ENCODE peak calls at places on chromosomes 4 and X, in four cellular contexts. One of them, this sample, is unnamed.

GRCh38 chrX:154019061-154019621 is 561 bp downstream of the IRAK1 start:
- DNase-seq in HCT116: no peak
- DNase-seq in HepG2: no peak
- DNase-seq in K562: peak
- DNase-seq in this sample: no peak

GRCh38 chrX:150642421-150642820 is 50.8 kb upstream of the MTMR1 start:
- DNase-seq in HCT116: no peak
- DNase-seq in HepG2: no peak
- DNase-seq in K562: no peak
- DNase-seq in this sample: no peak

GRCh38 chr4:184265566-184266351 is 48.1 kb upstream of the ENPP6 start:
- DNase-seq in HCT116: peak
- DNase-seq in HepG2: no peak
- DNase-seq in K562: peak
- DNase-seq in this sample: no peak

GRCh38 chrX:47507204-47507878 is 24.3 kb upstream of the ZNF41 start:
- DNase-seq in HCT116: no peak
- DNase-seq in HepG2: no peak
- DNase-seq in K562: no peak
- DNase-seq in this sample: no peak

GRCh38 chr4:153916273-153916755 is 127.4 kb upstream of the SFRP2 start:
- DNase-seq in HCT116: no peak
- DNase-seq in HepG2: no peak
- DNase-seq in K562: no peak
- DNase-seq in this sample: no peak

GRCh38 chr4:169221662-169222061 is 49.1 kb downstream of the SH3RF1 start:
- DNase-seq in HCT116: no peak
- DNase-seq in HepG2: no peak
- DNase-seq in K562: no peak
- DNase-seq in this sample: no peak

GRCh38 chr4:175413561-175413960 is 398.5 kb downstream of the GPM6A start:
- DNase-seq in HCT116: no peak
- DNase-seq in HepG2: no peak
- DNase-seq in K562: no peak
- DNase-seq in this sample: no peak

GRCh38 chrX:15072259-15072658 is 197.6 kb downstream of the ASB9 start:
- DNase-seq in HCT116: no peak
- DNase-seq in HepG2: no peak
- DNase-seq in K562: no peak
- DNase-seq in this sample: no peak

GRCh38 chr4:64727960-64728359 is 318.7 kb upstream of the TECRL start:
- DNase-seq in HCT116: no peak
- DNase-seq in HepG2: no peak
- DNase-seq in K562: no peak
- DNase-seq in this sample: peak

GRCh38 chr4:33104190-33104773 is 2384.1 kb downstream of the PCDH7 start:
- DNase-seq in HCT116: no peak
- DNase-seq in HepG2: no peak
- DNase-seq in K562: no peak
- DNase-seq in this sample: no peak

GRCh38 chrX:106615041-106615440 is 3.3 kb downstream of the RADX start:
- DNase-seq in HCT116: no peak
- DNase-seq in HepG2: no peak
- DNase-seq in K562: no peak
- DNase-seq in this sample: no peak

GRCh38 chr4:77911842-77912450 is 49.3 kb downstream of the MRPL1 start:
- DNase-seq in HCT116: no peak
- DNase-seq in HepG2: no peak
- DNase-seq in K562: no peak
- DNase-seq in this sample: no peak

GRCh38 chr4:137531951-137532868 is at the start of gene PCDH18:
- DNase-seq in HCT116: no peak
- DNase-seq in HepG2: no peak
- DNase-seq in K562: no peak
- DNase-seq in this sample: peak

GRCh38 chr4:153409412-153409811 is 56.7 kb upstream of the TMEM131L start:
- DNase-seq in HCT116: no peak
- DNase-seq in HepG2: no peak
- DNase-seq in K562: peak
- DNase-seq in this sample: no peak

GRCh38 chr4:147543039-147543438 is 62.1 kb downstream of the EDNRA start:
- DNase-seq in HCT116: no peak
- DNase-seq in HepG2: no peak
- DNase-seq in K562: no peak
- DNase-seq in this sample: no peak

GRCh38 chrX:123773258-123773978 is 40.6 kb upstream of the THOC2 start:
- DNase-seq in HCT116: no peak
- DNase-seq in HepG2: no peak
- DNase-seq in K562: no peak
- DNase-seq in this sample: no peak

GRCh38 chr4:54065282-54066087 is 1.1 kb upstream of the CHIC2 start:
- DNase-seq in HCT116: no peak
- DNase-seq in HepG2: no peak
- DNase-seq in K562: no peak
- DNase-seq in this sample: no peak

GRCh38 chrX:16643160-16643559 is 6.8 kb upstream of the S100G start:
- DNase-seq in HCT116: no peak
- DNase-seq in HepG2: no peak
- DNase-seq in K562: no peak
- DNase-seq in this sample: no peak

GRCh38 chr4:140116442-140117104 is 37.4 kb downstream of the MAML3 start:
- DNase-seq in HCT116: no peak
- DNase-seq in HepG2: no peak
- DNase-seq in K562: no peak
- DNase-seq in this sample: no peak

GRCh38 chrX:110440016-110440805 is 81.6 kb downstream of the RTL9 start:
- DNase-seq in HCT116: no peak
- DNase-seq in HepG2: no peak
- DNase-seq in K562: no peak
- DNase-seq in this sample: no peak

GRCh38 chr4:78864405-78865024 is 74.7 kb downstream of the PAQR3 start:
- DNase-seq in HCT116: peak
- DNase-seq in HepG2: peak
- DNase-seq in K562: peak
- DNase-seq in this sample: no peak

GRCh38 chr4:8675383-8675782 is 82.8 kb downstream of the CPZ start:
- DNase-seq in HCT116: no peak
- DNase-seq in HepG2: peak
- DNase-seq in K562: peak
- DNase-seq in this sample: peak

GRCh38 chrX:19758536-19758935 is 128.9 kb downstream of the SH3KBP1 start:
- DNase-seq in HCT116: no peak
- DNase-seq in HepG2: peak
- DNase-seq in K562: no peak
- DNase-seq in this sample: no peak

GRCh38 chr4:174255790-174256189 is 27.7 kb downstream of the FBXO8 start:
- DNase-seq in HCT116: no peak
- DNase-seq in HepG2: no peak
- DNase-seq in K562: no peak
- DNase-seq in this sample: no peak

GRCh38 chr4:129136433-129136832 is 40.5 kb downstream of the C4orf33 start:
- DNase-seq in HCT116: no peak
- DNase-seq in HepG2: no peak
- DNase-seq in K562: no peak
- DNase-seq in this sample: no peak

GRCh38 chrX:71636438-71637252 is 18.3 kb upstream of the CXCR3 start:
- DNase-seq in HCT116: no peak
- DNase-seq in HepG2: no peak
- DNase-seq in K562: no peak
- DNase-seq in this sample: no peak

GRCh38 chr4:107317596-107317995 is 281.5 kb upstream of the DKK2 start:
- DNase-seq in HCT116: no peak
- DNase-seq in HepG2: no peak
- DNase-seq in K562: no peak
- DNase-seq in this sample: no peak

GRCh38 chr4:107318078-107318477 is 282.0 kb upstream of the DKK2 start:
- DNase-seq in HCT116: no peak
- DNase-seq in HepG2: no peak
- DNase-seq in K562: no peak
- DNase-seq in this sample: no peak

GRCh38 chr4:107315584-107315983 is 279.5 kb upstream of the DKK2 start:
- DNase-seq in HCT116: no peak
- DNase-seq in HepG2: no peak
- DNase-seq in K562: no peak
- DNase-seq in this sample: no peak

GRCh38 chr4:107314156-107314555 is 278.0 kb upstream of the DKK2 start:
- DNase-seq in HCT116: no peak
- DNase-seq in HepG2: no peak
- DNase-seq in K562: no peak
- DNase-seq in this sample: no peak

GRCh38 chr4:107312366-107312765 is 276.3 kb upstream of the DKK2 start:
- DNase-seq in HCT116: no peak
- DNase-seq in HepG2: no peak
- DNase-seq in K562: no peak
- DNase-seq in this sample: no peak
- TF ChIP-seq FOSL1 in HCT116: no peak
- TF ChIP-seq FOSL1 in HepG2: no peak
- TF ChIP-seq FOSL1 in K562: no peak
- TF ChIP-seq FOSL1 in this sample: no peak

GRCh38 chr4:125359363-125359762 is 44.6 kb downstream of the FAT4 start:
- DNase-seq in HCT116: no peak
- DNase-seq in HepG2: no peak
- DNase-seq in K562: no peak
- DNase-seq in this sample: no peak
- H3K4me2 ChIP-seq in HCT116: no peak
- H3K4me2 ChIP-seq in HepG2: no peak
- H3K4me2 ChIP-seq in K562: no peak
- H3K4me2 ChIP-seq in this sample: no peak

GRCh38 chr4:17111436-17111835 is 213.0 kb upstream of the LDB2 start:
- DNase-seq in HCT116: no peak
- DNase-seq in HepG2: no peak
- DNase-seq in K562: no peak
- DNase-seq in this sample: no peak

GRCh38 chr4:17117746-17118145 is 219.3 kb upstream of the LDB2 start:
- DNase-seq in HCT116: no peak
- DNase-seq in HepG2: no peak
- DNase-seq in K562: no peak
- DNase-seq in this sample: no peak

GRCh38 chr4:17109126-17109525 is 210.7 kb upstream of the LDB2 start:
- DNase-seq in HCT116: no peak
- DNase-seq in HepG2: no peak
- DNase-seq in K562: no peak
- DNase-seq in this sample: no peak

GRCh38 chr4:17115546-17115945 is 217.1 kb upstream of the LDB2 start:
- DNase-seq in HCT116: no peak
- DNase-seq in HepG2: no peak
- DNase-seq in K562: no peak
- DNase-seq in this sample: no peak

GRCh38 chr4:17111959-17112659 is 213.7 kb upstream of the LDB2 start:
- DNase-seq in HCT116: no peak
- DNase-seq in HepG2: peak
- DNase-seq in K562: peak
- DNase-seq in this sample: peak
- TF ChIP-seq FOSL1 in HCT116: no peak
- TF ChIP-seq FOSL1 in HepG2: no peak
- TF ChIP-seq FOSL1 in K562: no peak
- TF ChIP-seq FOSL1 in this sample: no peak

GRCh38 chr4:3389186-3389878 is 52.4 kb upstream of the HGFAC start:
- DNase-seq in HCT116: no peak
- DNase-seq in HepG2: no peak
- DNase-seq in K562: no peak
- DNase-seq in this sample: no peak
- H3K4me2 ChIP-seq in HCT116: no peak
- H3K4me2 ChIP-seq in HepG2: no peak
- H3K4me2 ChIP-seq in K562: no peak
- H3K4me2 ChIP-seq in this sample: no peak

GRCh38 chrX:44669626-44670025 is 127.0 kb upstream of the FUNDC1 start:
- DNase-seq in HCT116: no peak
- DNase-seq in HepG2: no peak
- DNase-seq in K562: no peak
- DNase-seq in this sample: no peak

DNA sequence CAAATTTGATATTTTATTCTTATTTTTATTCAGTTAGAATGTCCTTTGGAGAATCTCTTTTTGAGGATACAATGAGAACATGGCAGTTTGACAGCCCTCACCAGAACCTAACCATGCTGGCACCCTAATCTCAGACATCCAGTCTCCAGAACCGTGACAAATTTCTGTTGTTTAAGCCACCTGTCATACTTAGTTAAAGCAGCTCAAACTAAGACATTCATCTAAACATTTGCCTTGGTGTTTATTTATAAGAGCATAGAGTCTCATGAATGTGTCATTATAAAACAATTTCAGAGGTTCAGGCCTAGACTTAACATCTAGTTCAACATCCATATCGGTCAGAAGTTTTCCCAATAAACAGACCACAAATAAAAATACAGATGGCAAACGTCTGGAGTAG is 125.1 kb upstream of the FUNDC1 start:
- DNase-seq in HCT116: no peak
- DNase-seq in HepG2: no peak
- DNase-seq in K562: no peak
- DNase-seq in this sample: no peak
- TF ChIP-seq FOSL1 in HCT116: no peak
- TF ChIP-seq FOSL1 in HepG2: no peak
- TF ChIP-seq FOSL1 in K562: no peak
- TF ChIP-seq FOSL1 in this sample: no peak

DNA sequence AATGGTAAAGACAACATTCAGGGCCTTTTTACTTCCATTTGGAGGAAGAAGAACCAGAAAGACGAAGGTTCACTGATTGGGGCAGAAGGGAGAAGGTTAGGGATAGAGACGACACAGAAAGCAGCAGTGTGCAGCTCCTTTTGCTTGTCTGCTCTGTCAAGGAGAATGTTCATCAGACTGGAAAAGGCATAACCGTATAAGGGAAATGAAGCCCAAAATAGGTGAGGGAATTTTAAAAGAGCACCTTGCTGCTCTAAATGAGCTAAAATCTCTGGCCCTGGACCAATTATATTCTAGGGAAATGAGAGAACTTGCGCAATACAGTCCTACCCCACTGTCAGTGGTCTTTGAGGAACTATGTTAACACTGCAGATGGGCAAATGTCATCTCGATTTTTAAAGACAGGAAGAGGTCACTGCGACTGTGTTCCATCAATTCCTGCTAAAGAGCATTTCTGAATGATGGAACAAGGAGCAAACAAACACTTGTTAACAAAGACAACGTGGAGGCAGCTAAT is 909.8 kb upstream of the FTHL17 start:
- DNase-seq in HCT116: no peak
- DNase-seq in HepG2: no peak
- DNase-seq in K562: no peak
- DNase-seq in this sample: no peak
- H3K4me2 ChIP-seq in HCT116: no peak
- H3K4me2 ChIP-seq in HepG2: no peak
- H3K4me2 ChIP-seq in K562: no peak
- H3K4me2 ChIP-seq in this sample: no peak